ENCODE peak calls at places on chromosome 20, in five cellular contexts. X is CD4-positive, CD25-positive, alpha-beta regulatory T cell; G is BJ; S is upper lobe of left lung; I is MM.1S. N is an unnamed sample.

GRCh38 chr20:45329497-45330319 is 18.5 kb downstream of the SDC4 start:
- DNase-seq in X (no peak), G (no peak), S (no peak), I (no peak), N (no peak)

GRCh38 chr20:61295249-61295648 is 43.2 kb downstream of the CDH4 start:
- DNase-seq in X (no peak), G (no peak), S (no peak), I (no peak), N (no peak)

GRCh38 chr20:58243653-58244410 is 15.4 kb upstream of the ANKRD60 start:
- DNase-seq in X (no peak), G (no peak), S (no peak), I (no peak), N (no peak)

GRCh38 chr20:53869466-53870258 is 200.7 kb downstream of the BCAS1 start:
- DNase-seq in X (peak), G (no peak), S (no peak), I (peak), N (peak)

GRCh38 chr20:6140947-6141346 is 18.1 kb upstream of the FERMT1 start:
- DNase-seq in X (no peak), G (no peak), S (no peak), I (no peak), N (no peak)

GRCh38 chr20:43658723-43659419 is 8.0 kb upstream of the MYBL2 start:
- DNase-seq in X (no peak), G (no peak), S (no peak), I (peak), N (no peak)

GRCh38 chr20:47543006-47543431 is 41.3 kb downstream of the NCOA3 start:
- DNase-seq in X (no peak), G (no peak), S (no peak), I (no peak), N (no peak)

GRCh38 chr20:37714973-37715657 is 21.3 kb downstream of the CTNNBL1 start:
- DNase-seq in X (no peak), G (peak), S (no peak), I (no peak), N (no peak)

GRCh38 chr20:22490287-22491187 is 93.8 kb downstream of the FOXA2 start:
- DNase-seq in X (no peak), G (no peak), S (peak), I (no peak), N (no peak)

GRCh38 chr20:46438156-46438750 is 31.8 kb upstream of the ELMO2 start:
- DNase-seq in X (peak), G (no peak), S (no peak), I (peak), N (peak)

GRCh38 chr20:49865559-49865958 is 49.8 kb downstream of the SPATA2 start:
- DNase-seq in X (no peak), G (no peak), S (no peak), I (no peak), N (no peak)

GRCh38 chr20:44181611-44182010 is 5.4 kb downstream of the JPH2 start:
- DNase-seq in X (no peak), G (no peak), S (no peak), I (no peak), N (no peak)

GRCh38 chr20:25623225-25623735 is 534 bp downstream of the NANP start:
- DNase-seq in X (no peak), G (no peak), S (peak), I (peak), N (no peak)

GRCh38 chr20:50788868-50789125 is 6.1 kb upstream of the BCAS4 start:
- DNase-seq in X (no peak), G (no peak), S (no peak), I (no peak), N (no peak)

GRCh38 chr20:56710577-56711465 is 81.7 kb downstream of the TFAP2C start:
- DNase-seq in X (no peak), G (no peak), S (no peak), I (no peak), N (no peak)

GRCh38 chr20:52003976-52004375 is 187.6 kb downstream of the ZFP64 start:
- DNase-seq in X (no peak), G (no peak), S (no peak), I (no peak), N (no peak)
- H3K4me3 ChIP-seq in X (no peak), G (no peak), S (no peak), I (no peak), N (no peak)

GRCh38 chr20:35275741-35276251 is 2.1 kb downstream of the MMP24OS start:
- DNase-seq in X (no peak), G (no peak), S (no peak), I (no peak), N (no peak)

GRCh38 chr20:35277127-35277526 is 795 bp downstream of the MMP24OS start:
- DNase-seq in X (no peak), G (no peak), S (no peak), I (no peak), N (no peak)

GRCh38 chr20:35277531-35278395 is at the start of gene MMP24OS:
- DNase-seq in X (peak), G (peak), S (peak), I (peak), N (peak)

GRCh38 chr20:35274172-35275092 is 3.5 kb downstream of the MMP24OS start:
- DNase-seq in X (no peak), G (no peak), S (peak), I (no peak), N (no peak)

GRCh38 chr20:35276408-35276807 is 1.5 kb downstream of the MMP24OS start:
- DNase-seq in X (no peak), G (no peak), S (no peak), I (no peak), N (no peak)
- H3K4me3 ChIP-seq in X (peak), G (peak), S (no peak), I (no peak), N (no peak)

GRCh38 chr20:9411833-9412232 is 102.6 kb upstream of the LAMP5 start:
- DNase-seq in X (no peak), G (no peak), S (no peak), I (no peak), N (no peak)

GRCh38 chr20:9409981-9410380 is 104.4 kb upstream of the LAMP5 start:
- DNase-seq in X (no peak), G (peak), S (no peak), I (no peak), N (no peak)

GRCh38 chr20:9408422-9409300 is 105.7 kb upstream of the LAMP5 start:
- DNase-seq in X (no peak), G (peak), S (no peak), I (no peak), N (no peak)

GRCh38 chr20:9409352-9409751 is 105.0 kb upstream of the LAMP5 start:
- DNase-seq in X (no peak), G (peak), S (no peak), I (no peak), N (no peak)

GRCh38 chr20:9407805-9408421 is 106.5 kb upstream of the LAMP5 start:
- DNase-seq in X (peak), G (peak), S (no peak), I (peak), N (peak)
- H3K4me3 ChIP-seq in X (no peak), G (no peak), S (no peak), I (no peak), N (no peak)

GRCh38 chr20:59382907-59383306 is 82.5 kb downstream of the EDN3 start:
- DNase-seq in X (no peak), G (no peak), S (no peak), I (no peak), N (no peak)

GRCh38 chr20:59385038-59385437 is 84.6 kb downstream of the EDN3 start:
- DNase-seq in X (peak), G (no peak), S (no peak), I (no peak), N (no peak)

GRCh38 chr20:59386819-59387218 is 86.4 kb downstream of the EDN3 start:
- DNase-seq in X (no peak), G (no peak), S (no peak), I (no peak), N (no peak)

GRCh38 chr20:59387891-59388290 is 87.5 kb downstream of the EDN3 start:
- DNase-seq in X (no peak), G (no peak), S (no peak), I (no peak), N (no peak)

DNA sequence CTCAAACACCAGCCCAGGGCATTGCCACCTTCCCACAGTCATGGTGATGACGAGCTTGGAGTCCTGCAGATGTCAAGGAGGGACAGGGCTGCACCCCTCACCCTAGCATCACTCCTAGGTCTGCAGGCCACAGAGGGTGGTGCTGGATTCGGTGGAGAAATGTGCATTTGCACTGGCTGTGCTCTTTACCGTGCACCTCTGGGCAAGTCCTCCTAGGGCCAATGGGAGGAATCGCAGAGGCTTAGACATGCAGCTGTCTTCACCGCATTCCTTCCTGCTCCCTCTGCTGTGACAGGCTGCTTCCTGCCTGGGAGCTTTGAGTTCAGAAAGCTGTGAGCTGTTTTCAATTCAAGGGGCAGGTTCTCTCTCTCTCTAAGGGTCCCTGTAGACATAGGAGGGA is 85.0 kb downstream of the EDN3 start:
- DNase-seq in X (no peak), G (no peak), S (no peak), I (no peak), N (peak)
- H3K4me3 ChIP-seq in X (no peak), G (no peak), S (no peak), I (no peak), N (no peak)

GRCh38 chr20:39004508-39004907 is 42.4 kb downstream of the DHX35 start:
- DNase-seq in X (peak), G (no peak), S (no peak), I (peak), N (no peak)
- H3K4me3 ChIP-seq in X (peak), G (no peak), S (no peak), I (no peak), N (no peak)

GRCh38 chr20:32019563-32020463 is 9.6 kb downstream of the CCM2L start:
- DNase-seq in X (no peak), G (no peak), S (no peak), I (no peak), N (peak)
- H3K4me3 ChIP-seq in X (no peak), G (no peak), S (peak), I (peak), N (peak)

GRCh38 chr20:64053841-64054661 is 4.6 kb upstream of the SOX18 start:
- DNase-seq in X (no peak), G (no peak), S (no peak), I (no peak), N (no peak)
- H3K4me3 ChIP-seq in X (no peak), G (no peak), S (no peak), I (no peak), N (no peak)

N was measured in Jurkat, Clone E6-1.